ENCODE peak calls at places on chromosomes 11 and 22, in eight cellular contexts. Q, Z, H, F, L, X, W and G are unnamed samples.

GRCh38 chr11:100823360-100823759 is 136.3 kb downstream of the ARHGAP42 start:
- DNase-seq in Q (no peak), W (no peak), L (no peak), Z (peak; percentile 92), X (no peak), H (no peak), F (peak; percentile 29), G (no peak)

GRCh38 chr11:92423133-92423532 is 198.5 kb downstream of the FAT3 start:
- DNase-seq in F (peak; percentile 33), X (peak; percentile 66), L (no peak), H (no peak), W (no peak), Z (no peak), Q (peak; percentile 25), G (no peak)

GRCh38 chr11:62804310-62805043 is 763 bp downstream of the NXF1 start:
- DNase-seq in X (peak; percentile 47), Z (peak; percentile 66), F (peak; percentile 74), W (no peak), Q (peak; percentile 29), L (no peak), H (no peak), G (no peak)

GRCh38 chr11:120182357-120182756 is 28.5 kb upstream of the OAF start:
- DNase-seq in Z (no peak), Q (no peak), X (no peak), H (peak; percentile 53), W (no peak), L (no peak), F (no peak), G (no peak)

GRCh38 chr11:88494857-88495256 is 157.3 kb upstream of the CTSC start:
- DNase-seq in Q (no peak), L (no peak), F (no peak), H (no peak), W (peak; percentile 6), Z (no peak), X (no peak), G (no peak)

GRCh38 chr11:80958414-80958813 is 1517.6 kb upstream of the TENM4 start:
- DNase-seq in Z (peak; percentile 1), H (no peak), W (no peak), F (peak; percentile 92), X (no peak), Q (peak; percentile 25), L (no peak), G (no peak)

GRCh38 chr22:24402460-24403192 is 24.8 kb upstream of the ADORA2A start:
- DNase-seq in X (peak; percentile 97), F (peak; percentile 92), H (peak; percentile 90), Z (peak; percentile 85), Q (peak; percentile 91), L (no peak), W (peak; percentile 79), G (no peak)

GRCh38 chr11:69923641-69924307 is 104.6 kb upstream of the FGF3 start:
- DNase-seq in Z (no peak), W (no peak), H (peak; percentile 52), F (no peak), L (no peak), Q (no peak), X (no peak), G (no peak)

GRCh38 chr11:3181722-3182461 is 16.8 kb upstream of the OSBPL5 start:
- DNase-seq in Z (no peak), H (no peak), W (no peak), L (no peak), X (no peak), F (no peak), Q (no peak), G (no peak)